ENCODE peak calls at places on chromosomes 16 and 17, in nine cellular contexts. One of them, this sample, is unnamed.

GRCh38 chr17:54678158-54678557 is 222.5 kb upstream of the TOM1L1 start:
- DNase-seq in mucosa of descending colon: no peak
- DNase-seq in fibroblast of pulmonary artery: no peak
- DNase-seq in Peyer's patch: no peak
- DNase-seq in GM12864: no peak
- DNase-seq in right cardiac atrium: no peak
- DNase-seq in epithelial cell of esophagus: no peak
- DNase-seq in stomach: no peak
- DNase-seq in SJCRH30: no peak
- DNase-seq in this sample: no peak

GRCh38 chr16:3098459-3099394 is at the start of gene ZSCAN10:
- DNase-seq in fibroblast of pulmonary artery: no peak
- DNase-seq in stomach: no peak
- DNase-seq in epithelial cell of esophagus: no peak
- DNase-seq in right cardiac atrium: peak
- DNase-seq in SJCRH30: no peak
- DNase-seq in mucosa of descending colon: no peak
- DNase-seq in GM12864: no peak
- DNase-seq in Peyer's patch: no peak
- DNase-seq in this sample: no peak

GRCh38 chr17:1362065-1362848 is 37.8 kb downstream of the YWHAE start:
- DNase-seq in GM12864: no peak
- DNase-seq in fibroblast of pulmonary artery: peak
- DNase-seq in right cardiac atrium: no peak
- DNase-seq in mucosa of descending colon: no peak
- DNase-seq in SJCRH30: no peak
- DNase-seq in Peyer's patch: no peak
- DNase-seq in stomach: no peak
- DNase-seq in epithelial cell of esophagus: no peak
- DNase-seq in this sample: no peak

GRCh38 chr16:54595636-54596035 is 309.0 kb upstream of the IRX3 start:
- DNase-seq in fibroblast of pulmonary artery: no peak
- DNase-seq in right cardiac atrium: no peak
- DNase-seq in mucosa of descending colon: no peak
- DNase-seq in GM12864: no peak
- DNase-seq in epithelial cell of esophagus: no peak
- DNase-seq in SJCRH30: no peak
- DNase-seq in stomach: no peak
- DNase-seq in Peyer's patch: no peak
- DNase-seq in this sample: no peak

GRCh38 chr17:42361781-42362186 is 26.5 kb downstream of the STAT3 start:
- DNase-seq in stomach: no peak
- DNase-seq in mucosa of descending colon: peak
- DNase-seq in SJCRH30: no peak
- DNase-seq in Peyer's patch: no peak
- DNase-seq in fibroblast of pulmonary artery: no peak
- DNase-seq in right cardiac atrium: no peak
- DNase-seq in epithelial cell of esophagus: no peak
- DNase-seq in GM12864: no peak
- DNase-seq in this sample: no peak

GRCh38 chr16:80041399-80041798 is 440.9 kb upstream of the MAF start:
- DNase-seq in mucosa of descending colon: no peak
- DNase-seq in GM12864: no peak
- DNase-seq in right cardiac atrium: no peak
- DNase-seq in SJCRH30: no peak
- DNase-seq in stomach: no peak
- DNase-seq in fibroblast of pulmonary artery: no peak
- DNase-seq in epithelial cell of esophagus: no peak
- DNase-seq in Peyer's patch: no peak
- DNase-seq in this sample: no peak

GRCh38 chr17:45784293-45784582 is at the start of gene CRHR1:
- DNase-seq in epithelial cell of esophagus: no peak
- DNase-seq in mucosa of descending colon: no peak
- DNase-seq in stomach: no peak
- DNase-seq in right cardiac atrium: no peak
- DNase-seq in GM12864: no peak
- DNase-seq in SJCRH30: no peak
- DNase-seq in Peyer's patch: no peak
- DNase-seq in fibroblast of pulmonary artery: no peak
- DNase-seq in this sample: no peak

GRCh38 chr17:44932526-44933097 is 15.0 kb downstream of the KIF18B start:
- DNase-seq in SJCRH30: no peak
- DNase-seq in mucosa of descending colon: no peak
- DNase-seq in fibroblast of pulmonary artery: no peak
- DNase-seq in Peyer's patch: peak
- DNase-seq in GM12864: no peak
- DNase-seq in right cardiac atrium: no peak
- DNase-seq in stomach: no peak
- DNase-seq in epithelial cell of esophagus: no peak
- DNase-seq in this sample: no peak

GRCh38 chr16:17776888-17777287 is 306.1 kb upstream of the XYLT1 start:
- DNase-seq in right cardiac atrium: no peak
- DNase-seq in stomach: no peak
- DNase-seq in Peyer's patch: no peak
- DNase-seq in mucosa of descending colon: no peak
- DNase-seq in GM12864: no peak
- DNase-seq in SJCRH30: no peak
- DNase-seq in fibroblast of pulmonary artery: no peak
- DNase-seq in epithelial cell of esophagus: no peak
- DNase-seq in this sample: no peak

GRCh38 chr16:814974-815373 is 14.4 kb upstream of the GNG13 start:
- DNase-seq in fibroblast of pulmonary artery: no peak
- DNase-seq in GM12864: no peak
- DNase-seq in epithelial cell of esophagus: no peak
- DNase-seq in right cardiac atrium: no peak
- DNase-seq in stomach: no peak
- DNase-seq in SJCRH30: peak
- DNase-seq in mucosa of descending colon: no peak
- DNase-seq in Peyer's patch: no peak
- DNase-seq in this sample: peak

GRCh38 chr17:81157848-81158687 is 7.2 kb upstream of the PVALEF start:
- DNase-seq in epithelial cell of esophagus: no peak
- DNase-seq in fibroblast of pulmonary artery: no peak
- DNase-seq in Peyer's patch: no peak
- DNase-seq in mucosa of descending colon: no peak
- DNase-seq in GM12864: no peak
- DNase-seq in SJCRH30: no peak
- DNase-seq in right cardiac atrium: peak
- DNase-seq in stomach: no peak
- DNase-seq in this sample: no peak

GRCh38 chr17:77190561-77190960 is 49.8 kb downstream of the SEC14L1 start:
- DNase-seq in right cardiac atrium: no peak
- DNase-seq in GM12864: no peak
- DNase-seq in epithelial cell of esophagus: no peak
- DNase-seq in SJCRH30: no peak
- DNase-seq in Peyer's patch: no peak
- DNase-seq in mucosa of descending colon: no peak
- DNase-seq in stomach: no peak
- DNase-seq in fibroblast of pulmonary artery: no peak
- DNase-seq in this sample: no peak

DNA sequence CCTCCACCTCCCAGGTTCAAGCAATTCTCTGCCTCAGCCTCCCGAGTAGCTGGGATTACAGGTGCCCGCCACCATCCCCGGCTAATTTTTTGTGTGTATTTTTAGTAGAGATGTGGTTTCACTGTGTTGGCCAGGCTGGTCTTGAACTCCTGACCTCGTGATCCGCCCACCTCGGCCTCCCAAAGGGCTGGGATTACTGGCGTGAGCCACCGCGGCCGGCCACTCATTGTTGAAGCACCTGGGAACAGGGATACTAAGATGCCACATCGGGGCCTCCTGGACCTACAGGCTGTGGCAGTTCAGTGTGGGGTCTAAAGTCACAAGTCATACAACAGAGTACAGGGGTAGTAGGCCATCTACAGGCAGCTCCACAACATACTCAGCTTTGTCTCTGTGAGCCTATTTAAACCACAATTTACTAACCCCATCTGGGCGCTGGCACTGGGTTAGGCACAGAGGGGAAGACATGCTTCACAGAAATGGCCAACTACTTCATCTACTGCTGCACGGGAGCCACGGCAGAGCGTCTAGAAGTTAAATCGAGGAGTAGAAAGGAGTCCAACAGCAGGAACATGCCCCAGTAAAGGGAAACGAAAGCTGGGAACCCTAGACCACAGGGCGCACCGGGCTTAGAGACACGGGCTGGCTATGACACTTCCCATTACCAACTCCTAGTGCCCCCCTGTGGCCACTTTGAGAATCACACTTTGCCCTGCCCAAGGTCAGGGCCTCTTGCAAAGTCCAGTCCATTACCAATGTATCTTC is 4.3 kb downstream of the VAMP2 start:
- DNase-seq in GM12864: peak
- DNase-seq in epithelial cell of esophagus: peak
- DNase-seq in mucosa of descending colon: peak
- DNase-seq in fibroblast of pulmonary artery: peak
- DNase-seq in stomach: peak
- DNase-seq in SJCRH30: peak
- DNase-seq in Peyer's patch: peak
- DNase-seq in right cardiac atrium: peak
- DNase-seq in this sample: peak
- H3K4me3 ChIP-seq in GM12864: no peak
- H3K4me3 ChIP-seq in epithelial cell of esophagus: no peak
- H3K4me3 ChIP-seq in mucosa of descending colon: no peak
- H3K4me3 ChIP-seq in fibroblast of pulmonary artery: peak
- H3K4me3 ChIP-seq in stomach: no peak
- H3K4me3 ChIP-seq in SJCRH30: no peak
- H3K4me3 ChIP-seq in Peyer's patch: no peak
- H3K4me3 ChIP-seq in right cardiac atrium: no peak
- H3K4me3 ChIP-seq in this sample: no peak

DNA sequence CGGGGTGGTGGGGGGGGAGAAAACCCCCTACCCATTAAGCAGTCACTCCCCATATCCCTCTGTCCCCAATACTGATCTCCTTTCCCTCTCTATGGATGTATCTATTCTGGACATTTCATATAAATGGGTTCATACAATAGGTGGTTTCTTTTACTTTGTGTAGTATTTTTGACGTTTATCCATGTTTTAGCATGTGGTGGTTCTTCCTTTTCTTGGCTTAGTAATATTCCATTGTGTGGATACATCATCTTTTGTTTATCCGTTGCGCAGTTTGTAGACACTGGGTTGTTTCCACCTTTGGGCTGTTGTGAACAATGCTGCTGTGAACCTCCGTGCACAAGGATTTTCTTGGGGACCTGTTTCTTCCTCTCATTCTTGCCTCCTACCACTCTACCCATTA is 12.6 kb downstream of the LDHD start:
- DNase-seq in Peyer's patch: no peak
- DNase-seq in stomach: no peak
- DNase-seq in mucosa of descending colon: no peak
- DNase-seq in GM12864: no peak
- DNase-seq in fibroblast of pulmonary artery: no peak
- DNase-seq in right cardiac atrium: no peak
- DNase-seq in epithelial cell of esophagus: no peak
- DNase-seq in SJCRH30: no peak
- DNase-seq in this sample: no peak
- H3K4me3 ChIP-seq in Peyer's patch: no peak
- H3K4me3 ChIP-seq in stomach: no peak
- H3K4me3 ChIP-seq in mucosa of descending colon: no peak
- H3K4me3 ChIP-seq in GM12864: no peak
- H3K4me3 ChIP-seq in fibroblast of pulmonary artery: no peak
- H3K4me3 ChIP-seq in right cardiac atrium: no peak
- H3K4me3 ChIP-seq in epithelial cell of esophagus: no peak
- H3K4me3 ChIP-seq in SJCRH30: no peak
- H3K4me3 ChIP-seq in this sample: no peak

DNA sequence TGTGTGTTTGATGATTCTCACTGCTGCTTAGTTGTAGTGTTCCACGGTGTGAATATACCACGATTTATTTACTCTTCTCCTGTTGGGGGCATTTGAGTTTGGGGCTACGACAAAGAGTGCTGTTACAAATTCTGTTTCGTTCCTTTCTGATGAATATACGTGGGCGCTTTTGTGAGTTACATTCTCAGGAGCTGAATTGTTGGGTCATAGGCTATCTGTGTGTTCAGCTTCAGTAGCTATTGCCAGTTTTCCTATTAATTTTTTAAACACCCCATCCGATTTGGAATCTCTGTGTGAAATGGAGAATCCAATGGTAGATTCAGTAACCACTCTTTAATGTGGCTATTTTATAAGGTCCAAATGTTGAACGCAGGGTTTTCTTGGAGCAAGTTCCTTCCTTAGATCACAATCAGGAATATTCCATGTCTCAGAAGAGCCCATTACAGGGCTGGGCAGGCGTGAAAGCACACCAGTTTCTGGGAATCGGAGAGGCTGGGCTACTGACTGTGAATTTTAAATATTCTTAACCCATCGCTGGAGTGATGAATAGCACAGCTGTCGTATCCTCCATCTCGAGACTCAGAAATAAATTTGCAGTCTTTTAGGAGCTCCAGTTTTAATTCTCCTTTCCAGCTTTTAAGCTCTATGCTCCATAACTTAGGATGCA is 115.9 kb downstream of the PITPNC1 start:
- DNase-seq in mucosa of descending colon: no peak
- DNase-seq in SJCRH30: no peak
- DNase-seq in right cardiac atrium: no peak
- DNase-seq in epithelial cell of esophagus: no peak
- DNase-seq in GM12864: no peak
- DNase-seq in fibroblast of pulmonary artery: no peak
- DNase-seq in Peyer's patch: no peak
- DNase-seq in stomach: no peak
- DNase-seq in this sample: no peak
- H3K4me3 ChIP-seq in mucosa of descending colon: no peak
- H3K4me3 ChIP-seq in SJCRH30: no peak
- H3K4me3 ChIP-seq in right cardiac atrium: no peak
- H3K4me3 ChIP-seq in epithelial cell of esophagus: no peak
- H3K4me3 ChIP-seq in GM12864: no peak
- H3K4me3 ChIP-seq in fibroblast of pulmonary artery: no peak
- H3K4me3 ChIP-seq in Peyer's patch: no peak
- H3K4me3 ChIP-seq in stomach: no peak
- H3K4me3 ChIP-seq in this sample: no peak

GRCh38 chr16:14511798-14512131 is 118.3 kb downstream of the PARN start:
- DNase-seq in stomach: no peak
- DNase-seq in mucosa of descending colon: no peak
- DNase-seq in right cardiac atrium: no peak
- DNase-seq in GM12864: no peak
- DNase-seq in fibroblast of pulmonary artery: no peak
- DNase-seq in Peyer's patch: no peak
- DNase-seq in SJCRH30: no peak
- DNase-seq in epithelial cell of esophagus: peak
- DNase-seq in this sample: no peak

GRCh38 chr16:14509055-14509454 is 121.0 kb downstream of the PARN start:
- DNase-seq in mucosa of descending colon: no peak
- DNase-seq in epithelial cell of esophagus: peak
- DNase-seq in stomach: no peak
- DNase-seq in SJCRH30: peak
- DNase-seq in fibroblast of pulmonary artery: peak
- DNase-seq in Peyer's patch: no peak
- DNase-seq in GM12864: no peak
- DNase-seq in right cardiac atrium: no peak
- DNase-seq in this sample: no peak

GRCh38 chr16:14510939-14511797 is 118.9 kb downstream of the PARN start:
- DNase-seq in epithelial cell of esophagus: peak
- DNase-seq in SJCRH30: peak
- DNase-seq in fibroblast of pulmonary artery: peak
- DNase-seq in stomach: no peak
- DNase-seq in GM12864: no peak
- DNase-seq in mucosa of descending colon: no peak
- DNase-seq in right cardiac atrium: no peak
- DNase-seq in Peyer's patch: no peak
- DNase-seq in this sample: peak

GRCh38 chr16:14510581-14510938 is 119.5 kb downstream of the PARN start:
- DNase-seq in stomach: no peak
- DNase-seq in Peyer's patch: no peak
- DNase-seq in right cardiac atrium: no peak
- DNase-seq in SJCRH30: no peak
- DNase-seq in fibroblast of pulmonary artery: no peak
- DNase-seq in GM12864: no peak
- DNase-seq in epithelial cell of esophagus: no peak
- DNase-seq in mucosa of descending colon: no peak
- DNase-seq in this sample: no peak

GRCh38 chr16:14509675-14510132 is 120.4 kb downstream of the PARN start:
- DNase-seq in epithelial cell of esophagus: peak
- DNase-seq in SJCRH30: no peak
- DNase-seq in stomach: no peak
- DNase-seq in mucosa of descending colon: no peak
- DNase-seq in GM12864: no peak
- DNase-seq in Peyer's patch: no peak
- DNase-seq in fibroblast of pulmonary artery: peak
- DNase-seq in right cardiac atrium: no peak
- DNase-seq in this sample: no peak
- H3K4me3 ChIP-seq in epithelial cell of esophagus: no peak
- H3K4me3 ChIP-seq in SJCRH30: no peak
- H3K4me3 ChIP-seq in stomach: no peak
- H3K4me3 ChIP-seq in mucosa of descending colon: no peak
- H3K4me3 ChIP-seq in GM12864: no peak
- H3K4me3 ChIP-seq in Peyer's patch: no peak
- H3K4me3 ChIP-seq in fibroblast of pulmonary artery: no peak
- H3K4me3 ChIP-seq in right cardiac atrium: no peak
- H3K4me3 ChIP-seq in this sample: no peak

This sample was measured in AG04449.